ENCODE peak calls at places on chromosomes 3 and 15, in six cellular contexts. I is fibroblast of lung, T is neural progenitor cell, B is esophagus muscularis mucosa, Q is cardiac muscle cell, S is astrocyte. Z is an unnamed sample.

GRCh38 chr15:100900136-100900894 is 18.8 kb upstream of the LRRK1 start:
- DNase-seq in I (no peak), T (peak), B (no peak), Q (no peak), S (no peak), Z (no peak)

GRCh38 chr3:127547761-127548605 is 42.5 kb downstream of the TPRA1 start:
- DNase-seq in I (peak), T (peak), B (no peak), Q (peak), S (peak), Z (no peak)

GRCh38 chr15:66505430-66505811 is 295 bp downstream of the ZWILCH start:
- DNase-seq in I (no peak), T (peak), B (no peak), Q (no peak), S (peak), Z (peak)

GRCh38 chr15:65085207-65085753 is 8.7 kb downstream of the KBTBD13 start:
- DNase-seq in I (no peak), T (no peak), B (no peak), Q (no peak), S (no peak), Z (no peak)

GRCh38 chr15:50953302-50953701 is 44.8 kb downstream of the AP4E1 start:
- DNase-seq in I (peak), T (no peak), B (no peak), Q (peak), S (no peak), Z (peak)

GRCh38 chr3:170154084-170154483 is 27.4 kb downstream of the PHC3 start:
- DNase-seq in I (peak), T (no peak), B (no peak), Q (no peak), S (peak), Z (no peak)

GRCh38 chr3:188335656-188336055 is 181.7 kb downstream of the LPP start:
- DNase-seq in I (no peak), T (no peak), B (no peak), Q (no peak), S (no peak), Z (no peak)

GRCh38 chr15:62886431-62887071 is 156.0 kb upstream of the TPM1 start:
- DNase-seq in I (no peak), T (peak), B (no peak), Q (peak), S (peak), Z (no peak)

GRCh38 chr3:124764746-124765145 is 34.5 kb downstream of the UMPS start:
- DNase-seq in I (no peak), T (no peak), B (no peak), Q (no peak), S (no peak), Z (no peak)

GRCh38 chr15:56353740-56354139 is 11.5 kb upstream of the TEX9 start:
- DNase-seq in I (no peak), T (no peak), B (no peak), Q (peak), S (no peak), Z (no peak)

GRCh38 chr3:117557469-117557868 is 847.9 kb downstream of the TUSC7 start:
- DNase-seq in I (no peak), T (no peak), B (no peak), Q (no peak), S (no peak), Z (no peak)

GRCh38 chr3:76083992-76084391 is 298.6 kb upstream of the ZNF717 start:
- DNase-seq in I (peak), T (no peak), B (no peak), Q (no peak), S (peak), Z (no peak)

GRCh38 chr3:46208167-46208704 is at the start of gene CCR1:
- DNase-seq in I (peak), T (peak), B (peak), Q (peak), S (peak), Z (no peak)

GRCh38 chr3:71724584-71725278 is 471 bp downstream of the EIF4E3 start:
- DNase-seq in I (no peak), T (peak), B (no peak), Q (peak), S (no peak), Z (no peak)

GRCh38 chr3:14482271-14482721 is 57.8 kb downstream of the GRIP2 start:
- DNase-seq in I (no peak), T (no peak), B (no peak), Q (peak), S (no peak), Z (no peak)

GRCh38 chr3:61864886-61865285 is 303.5 kb downstream of the PTPRG start:
- DNase-seq in I (no peak), T (no peak), B (no peak), Q (no peak), S (peak), Z (no peak)

GRCh38 chr15:23860846-23861245 is 173.7 kb upstream of the NDN start:
- DNase-seq in I (no peak), T (no peak), B (peak), Q (no peak), S (no peak), Z (no peak)
- H3K4me3 ChIP-seq in I (no peak), T (no peak), B (no peak), Q (no peak), S (no peak), Z (no peak)

GRCh38 chr3:39287216-39287858 is 7.5 kb upstream of the CX3CR1 start:
- DNase-seq in I (no peak), T (no peak), B (no peak), Q (no peak), S (no peak), Z (no peak)
- H3K4me3 ChIP-seq in I (no peak), T (no peak), B (no peak), Q (no peak), S (no peak), Z (no peak)

GRCh38 chr15:95286911-95287769 is 1043.4 kb upstream of the NR2F2 start:
- DNase-seq in I (peak), T (peak), B (no peak), Q (no peak), S (peak), Z (no peak)

GRCh38 chr15:95287774-95288173 is 1042.7 kb upstream of the NR2F2 start:
- DNase-seq in I (peak), T (peak), B (no peak), Q (no peak), S (no peak), Z (no peak)

GRCh38 chr15:95284487-95284886 is 1046.0 kb upstream of the NR2F2 start:
- DNase-seq in I (no peak), T (no peak), B (no peak), Q (no peak), S (no peak), Z (no peak)

GRCh38 chr15:95284933-95285401 is 1045.5 kb upstream of the NR2F2 start:
- DNase-seq in I (peak), T (peak), B (no peak), Q (peak), S (peak), Z (no peak)

DNA sequence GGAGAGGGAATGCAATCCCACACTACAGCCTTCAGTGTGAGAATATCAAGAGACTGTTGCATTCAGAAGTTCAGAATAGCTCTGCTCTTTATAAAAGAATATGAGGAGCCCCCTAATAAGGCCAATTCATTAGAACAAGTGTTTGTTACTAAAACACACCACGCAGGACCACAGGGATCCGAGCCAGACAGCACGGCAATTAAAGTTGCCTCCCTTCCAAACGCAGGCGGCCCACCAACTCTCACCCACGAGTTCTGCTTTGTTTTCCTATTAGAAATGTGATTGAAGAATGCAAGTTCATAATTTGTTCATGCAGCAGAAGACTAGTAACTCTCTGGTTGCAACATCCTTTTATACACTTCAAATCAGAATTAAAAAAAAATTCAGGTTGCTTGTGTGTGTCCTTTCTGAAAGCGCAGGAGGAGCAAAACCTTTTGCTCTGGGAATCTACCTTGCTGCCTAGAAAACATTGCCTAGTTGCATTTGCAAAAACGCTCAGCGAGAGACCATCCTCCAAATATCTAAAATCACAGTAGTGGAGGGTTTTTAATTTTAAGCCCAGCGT is 1044.1 kb upstream of the NR2F2 start:
- DNase-seq in I (peak), T (peak), B (no peak), Q (no peak), S (no peak), Z (no peak)
- H3K4me3 ChIP-seq in I (no peak), T (peak), B (no peak), Q (no peak), S (no peak), Z (no peak)

GRCh38 chr15:70526974-70527325 is 236.4 kb downstream of the UACA start:
- DNase-seq in I (no peak), T (no peak), B (no peak), Q (peak), S (no peak), Z (no peak)
- H3K4me3 ChIP-seq in I (no peak), T (no peak), B (no peak), Q (no peak), S (peak), Z (no peak)

GRCh38 chr3:156678216-156678615 is 3.8 kb downstream of the TIPARP start:
- DNase-seq in I (no peak), T (no peak), B (no peak), Q (no peak), S (no peak), Z (no peak)
- H3K4me3 ChIP-seq in I (no peak), T (no peak), B (peak), Q (peak), S (peak), Z (peak)

DNA sequence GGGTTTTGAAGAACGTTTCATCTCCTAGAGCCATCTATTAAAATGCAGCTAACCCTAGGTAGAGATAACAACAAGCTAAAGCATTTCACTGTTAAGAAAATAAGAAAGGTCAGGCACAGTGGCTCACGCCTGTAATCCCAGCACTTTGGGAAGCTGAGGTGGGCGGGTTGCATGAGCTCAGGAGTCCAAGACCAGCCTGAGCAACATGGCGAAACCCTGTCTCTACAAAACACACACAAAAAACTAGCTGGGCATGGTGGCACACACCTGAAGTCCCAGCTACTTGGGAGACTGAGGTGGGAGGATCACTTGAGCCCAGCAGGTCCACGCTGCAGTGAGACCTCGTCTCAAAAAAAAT is 5.4 kb upstream of the TBC1D5 start:
- DNase-seq in I (no peak), T (no peak), B (no peak), Q (no peak), S (no peak), Z (no peak)
- H3K4me3 ChIP-seq in I (no peak), T (no peak), B (no peak), Q (no peak), S (no peak), Z (no peak)

GRCh38 chr3:64341355-64341754 is 116.1 kb upstream of the PRICKLE2 start:
- DNase-seq in I (no peak), T (peak), B (peak), Q (no peak), S (peak), Z (peak)
- H3K4me3 ChIP-seq in I (no peak), T (no peak), B (no peak), Q (no peak), S (peak), Z (no peak)

GRCh38 chr15:68053001-68053400 is 1.1 kb upstream of the PIAS1 start:
- DNase-seq in I (no peak), T (peak), B (no peak), Q (no peak), S (no peak), Z (no peak)
- H3K4me3 ChIP-seq in I (no peak), T (no peak), B (no peak), Q (no peak), S (no peak), Z (no peak)

GRCh38 chr3:183817639-183818038 is 7.7 kb downstream of the MAP6D1 start:
- DNase-seq in I (no peak), T (no peak), B (no peak), Q (no peak), S (no peak), Z (no peak)

GRCh38 chr3:183815951-183816475 is 9.4 kb downstream of the MAP6D1 start:
- DNase-seq in I (no peak), T (no peak), B (no peak), Q (no peak), S (no peak), Z (no peak)

GRCh38 chr3:183815565-183815943 is 9.8 kb downstream of the MAP6D1 start:
- DNase-seq in I (no peak), T (no peak), B (no peak), Q (no peak), S (no peak), Z (no peak)

GRCh38 chr3:183817111-183817510 is 8.3 kb downstream of the MAP6D1 start:
- DNase-seq in I (no peak), T (no peak), B (no peak), Q (no peak), S (no peak), Z (no peak)

DNA sequence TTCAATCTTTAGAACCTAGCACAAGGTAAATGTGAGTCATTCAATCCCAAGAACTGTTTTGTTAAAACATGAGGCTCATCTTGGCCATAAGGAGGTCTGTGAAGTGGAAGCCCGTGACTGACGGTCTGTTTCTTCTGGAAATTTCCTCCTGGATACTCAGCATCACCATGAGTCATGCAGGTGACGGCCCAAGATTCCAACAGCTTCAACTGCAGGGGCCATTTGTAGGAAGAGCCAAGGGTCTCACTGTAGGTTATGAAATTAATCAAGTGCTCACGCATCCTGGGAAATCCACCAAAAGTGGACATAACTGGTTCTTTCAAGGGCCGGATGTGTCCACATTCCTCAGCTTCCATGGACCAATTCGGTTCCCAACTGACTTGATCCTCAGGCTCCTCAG is 8.7 kb downstream of the MAP6D1 start:
- DNase-seq in I (no peak), T (no peak), B (no peak), Q (peak), S (no peak), Z (no peak)
- H3K4me3 ChIP-seq in I (no peak), T (no peak), B (no peak), Q (no peak), S (no peak), Z (no peak)

Z was measured in skeletal muscle cell.